ENCODE peak calls at places on chromosomes 13 and 19, in four cellular contexts. O is HEK293T, E is K562, M is HepG2. N is an unnamed sample.

GRCh38 chr19:56112313-56112709 is 8.8 kb downstream of the ZNF787 start:
- DNase-seq in E (no peak), M (no peak), O (no peak), N (no peak)

GRCh38 chr13:110560606-110561334 is 752 bp downstream of the RAB20 start:
- DNase-seq in E (no peak), M (peak), O (peak), N (no peak)

GRCh38 chr13:71625694-71626093 is 241.3 kb downstream of the DACH1 start:
- DNase-seq in E (no peak), O (no peak), M (no peak), N (no peak)

GRCh38 chr13:50129923-50130685 is 114.9 kb downstream of the KCNRG start:
- DNase-seq in O (peak), E (no peak), M (no peak), N (peak)

GRCh38 chr13:77375554-77375953 is 48.7 kb upstream of the MYCBP2 start:
- DNase-seq in O (no peak), E (no peak), M (no peak), N (no peak)

GRCh38 chr13:51838235-51838846 is 6.6 kb downstream of the TMEM272 start:
- DNase-seq in M (no peak), O (no peak), E (no peak), N (no peak)

GRCh38 chr19:3163230-3163886 is 15.2 kb upstream of the S1PR4 start:
- DNase-seq in E (peak), O (peak), M (peak), N (peak)

GRCh38 chr13:51861728-51862300 is at the start of gene CCDC70:
- DNase-seq in O (no peak), E (peak), M (no peak), N (no peak)

GRCh38 chr19:49497790-49498106 is 1.5 kb downstream of the RPS11 start:
- DNase-seq in O (no peak), M (no peak), E (no peak), N (no peak)

GRCh38 chr13:52411629-52412028 is 5.7 kb upstream of the THSD1 start:
- DNase-seq in E (no peak), O (no peak), M (no peak), N (no peak)

GRCh38 chr13:44906758-44907157 is 82.5 kb downstream of the NUFIP1 start:
- DNase-seq in M (no peak), O (no peak), E (no peak), N (no peak)

GRCh38 chr13:22801402-22802003 is 379.3 kb upstream of the SGCG start:
- DNase-seq in O (no peak), M (peak), E (no peak), N (no peak)

DNA sequence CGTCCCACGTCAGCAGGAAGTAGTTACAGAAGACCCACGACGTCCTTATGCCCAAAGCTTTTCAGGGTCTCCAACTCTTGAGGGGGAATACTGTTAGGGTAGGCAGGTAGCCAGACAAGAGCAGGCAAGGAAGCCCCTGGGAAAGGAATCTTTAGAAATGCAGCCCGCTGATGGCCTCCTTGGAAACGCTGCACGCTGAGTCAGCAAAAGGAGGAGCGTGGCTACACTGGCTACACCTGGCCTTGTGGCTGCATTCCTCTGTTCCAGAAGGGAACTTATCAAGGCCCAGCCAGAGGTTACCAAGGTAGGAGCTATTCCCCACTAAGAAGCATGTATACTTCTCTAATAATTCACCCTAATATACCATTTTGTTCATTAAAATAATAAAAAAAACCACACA is 2.0 kb downstream of the ERVV-1 start:
- DNase-seq in O (no peak), E (no peak), M (no peak), N (no peak)
- TF ChIP-seq ELF4 in O (no peak), E (no peak), M (no peak), N (no peak)

GRCh38 chr13:107367258-107367657 is 799.3 kb upstream of the ARGLU1 start:
- DNase-seq in O (no peak), M (no peak), E (no peak), N (no peak)

GRCh38 chr13:107373551-107373950 is 805.6 kb upstream of the ARGLU1 start:
- DNase-seq in O (peak), E (no peak), M (no peak), N (no peak)

GRCh38 chr13:107374038-107374437 is 806.1 kb upstream of the ARGLU1 start:
- DNase-seq in E (no peak), M (no peak), O (no peak), N (no peak)

GRCh38 chr13:107365466-107366215 is 797.7 kb upstream of the ARGLU1 start:
- DNase-seq in M (no peak), E (no peak), O (no peak), N (no peak)

DNA sequence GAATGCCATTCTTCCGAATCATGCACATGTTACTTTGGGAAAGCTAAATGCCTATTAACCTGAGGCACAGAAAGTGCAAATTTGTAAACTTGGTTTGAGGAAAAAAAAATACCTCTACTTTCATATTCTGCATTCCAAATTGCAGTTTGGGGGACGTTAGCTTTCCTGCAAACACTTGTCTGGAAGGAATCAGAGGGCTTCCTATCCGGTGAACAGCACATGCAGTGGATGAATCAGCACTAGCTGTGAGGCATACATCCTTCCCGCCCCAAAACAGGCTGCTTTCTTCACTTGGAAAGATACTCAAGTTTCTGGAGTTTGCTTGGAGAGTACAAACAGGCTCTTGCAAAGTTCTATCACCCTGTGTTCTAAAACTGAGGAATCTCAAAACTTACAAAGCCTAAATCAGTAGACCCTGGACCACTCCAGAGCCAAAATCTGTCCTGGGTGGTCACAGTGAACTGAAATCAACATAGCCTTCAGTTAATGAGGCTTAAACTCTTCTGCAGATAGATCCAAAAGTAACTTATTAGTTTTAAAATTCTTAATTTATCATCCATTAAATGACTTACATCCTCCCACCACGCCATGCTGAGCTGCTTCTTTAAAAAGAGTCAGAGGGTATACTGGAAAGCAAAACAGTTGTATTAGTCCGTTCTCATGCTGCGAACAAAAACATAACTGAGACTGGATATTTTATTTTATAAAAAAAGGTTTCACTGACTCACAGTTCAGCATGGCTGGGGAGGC is 802.3 kb upstream of the ARGLU1 start:
- DNase-seq in O (no peak), M (no peak), E (no peak), N (no peak)
- TF ChIP-seq ELF4 in O (no peak), M (no peak), E (no peak), N (no peak)

GRCh38 chr13:98254541-98254940 is 77.5 kb upstream of the RNF113B start:
- DNase-seq in M (no peak), E (no peak), O (no peak), N (no peak)
- TF ChIP-seq ELF4 in M (no peak), E (no peak), O (no peak), N (no peak)

DNA sequence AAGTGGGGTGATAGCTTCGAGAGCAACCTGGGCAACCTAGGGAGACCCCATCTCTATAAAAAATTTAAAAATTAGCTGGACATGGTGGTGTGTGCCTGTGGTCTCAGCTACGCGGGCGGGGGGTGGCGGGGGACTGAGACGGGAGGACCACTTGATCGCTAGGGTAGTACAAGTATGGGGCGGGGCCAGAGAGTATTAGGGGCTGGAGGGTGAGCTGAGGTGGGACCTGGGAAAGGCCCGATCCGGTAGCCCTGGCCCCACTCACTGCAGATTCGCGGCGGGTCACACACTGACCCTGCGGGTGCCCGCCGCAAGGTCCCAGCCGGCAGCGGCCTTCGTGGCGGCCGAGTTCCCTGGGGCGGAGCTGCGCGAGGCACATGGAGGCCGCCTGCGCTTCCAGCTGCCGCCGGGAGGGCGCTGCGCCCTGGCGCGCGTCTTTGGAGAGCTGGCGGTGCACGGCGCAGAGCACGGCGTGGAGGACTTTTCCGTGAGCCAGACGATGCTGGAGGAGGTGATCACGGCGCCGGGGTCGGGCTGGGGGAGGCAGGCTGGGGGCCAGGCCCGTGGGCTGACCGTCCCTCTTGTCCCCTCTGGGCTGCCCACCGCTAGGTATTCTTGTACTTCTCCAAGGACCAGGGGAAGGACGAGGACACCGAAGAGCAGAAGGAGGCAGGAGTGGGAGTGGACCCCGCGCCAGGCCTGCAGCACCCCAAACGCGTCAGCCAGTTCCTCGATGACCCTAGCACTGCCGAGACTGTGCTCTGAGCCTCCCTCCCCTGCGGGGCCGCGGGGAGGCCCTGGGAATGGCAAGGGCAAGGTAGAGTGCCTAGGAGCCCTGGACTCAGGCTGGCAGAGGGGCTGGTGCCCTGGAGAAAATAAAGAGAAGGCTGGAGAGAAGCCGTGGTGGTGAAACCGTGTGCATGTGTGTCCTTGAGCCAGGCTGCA is 2.0 kb upstream of the ARHGAP45 start:
- DNase-seq in O (no peak), E (no peak), M (no peak), N (peak)
- TF ChIP-seq ELF4 in O (no peak), E (no peak), M (no peak), N (no peak)

DNA sequence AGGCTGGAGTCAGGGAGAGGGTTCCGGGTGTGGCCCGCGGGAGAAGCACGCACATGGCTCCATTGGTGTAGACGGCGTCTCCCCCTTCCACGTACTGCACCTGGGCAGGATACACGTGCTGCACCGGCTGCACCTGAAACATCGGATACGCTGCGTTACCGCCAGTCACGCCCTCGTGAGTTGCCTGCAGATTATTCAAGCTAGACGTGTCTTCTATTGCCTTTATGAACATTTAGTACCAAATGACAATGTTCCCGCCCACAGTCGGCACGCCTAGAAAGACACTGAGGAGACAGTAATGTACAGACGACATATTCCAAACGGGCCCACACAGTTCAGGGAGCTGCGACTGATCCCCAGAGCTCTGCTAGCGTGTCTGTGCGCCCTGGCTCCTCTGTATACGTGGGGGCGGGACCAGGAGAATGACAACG is 64.1 kb upstream of the RANBP3 start:
- DNase-seq in O (no peak), E (no peak), M (no peak), N (no peak)
- TF ChIP-seq ELF4 in O (no peak), E (no peak), M (no peak), N (no peak)

GRCh38 chr13:58906329-58907007 is 1257.3 kb downstream of the DIAPH3 start:
- DNase-seq in M (no peak), O (no peak), E (no peak), N (no peak)

GRCh38 chr13:58908019-58908679 is 1255.6 kb downstream of the DIAPH3 start:
- DNase-seq in O (no peak), M (no peak), E (no peak), N (no peak)

GRCh38 chr13:58907347-58907746 is 1256.4 kb downstream of the DIAPH3 start:
- DNase-seq in M (no peak), E (no peak), O (no peak), N (no peak)
- TF ChIP-seq ELF4 in M (no peak), E (no peak), O (no peak), N (no peak)

DNA sequence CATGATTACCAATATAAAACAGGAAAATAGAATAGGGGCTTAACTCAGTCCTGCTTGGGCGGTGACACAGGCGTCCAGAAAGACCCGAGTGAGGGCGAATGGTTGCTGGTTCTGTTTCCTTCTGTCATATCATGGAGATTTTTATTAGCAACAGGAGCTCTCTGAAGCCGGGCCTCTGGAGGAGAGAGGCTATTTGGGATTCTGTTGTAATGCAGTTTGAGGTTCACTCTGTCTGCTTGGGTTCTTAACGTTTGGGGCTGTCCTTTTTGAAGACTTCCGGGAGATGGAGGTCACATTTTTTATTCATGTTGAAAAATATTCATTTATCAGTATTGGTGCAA is 115.7 kb upstream of the ZNF536 start:
- DNase-seq in M (no peak), E (no peak), O (no peak), N (no peak)
- TF ChIP-seq ELF4 in M (no peak), E (no peak), O (no peak), N (no peak)

GRCh38 chr13:33349996-33350826 is 64.7 kb upstream of the STARD13 start:
- DNase-seq in M (no peak), E (no peak), O (peak), N (peak)
- TF ChIP-seq ELF4 in M (no peak), E (no peak), O (no peak), N (no peak)

N was measured in WTC11.